ENCODE peak calls at places on chromosomes 1 and 21, in nine cellular contexts. P is brain microvascular endothelial cell, B is uterus, Y is fibroblast of lung, N is endothelial cell of umbilical vein, T is endodermal cell, Q is pancreas, D is esophagus muscularis mucosa, E is endothelial cell. U is an unnamed sample.

GRCh38 chr21:25457411-25457810 is 149.9 kb downstream of the MRPL39 start:
- DNase-seq in P (peak; percentile 39), B (no peak), Y (peak; percentile 81), N (peak; percentile 81), T (no peak), Q (no peak), D (no peak), E (no peak), U (no peak)

GRCh38 chr1:19309123-19309813 is 2.7 kb downstream of the AKR7A2 start:
- DNase-seq in P (peak; percentile 79), B (no peak), Y (peak; percentile 68), N (no peak), T (no peak), Q (no peak), D (no peak), E (no peak), U (no peak)

GRCh38 chr1:198919667-198920398 is 281.0 kb downstream of the PTPRC start:
- DNase-seq in P (no peak), B (no peak), Y (peak; percentile 54), N (no peak), T (no peak), Q (no peak), D (no peak), E (no peak), U (no peak)

GRCh38 chr1:29047142-29047541 is 76.6 kb downstream of the TMEM200B start:
- DNase-seq in P (no peak), B (peak; percentile 71), Y (no peak), N (no peak), T (no peak), Q (no peak), D (no peak), E (no peak), U (no peak)

GRCh38 chr1:118985611-118986290 is 2.4 kb downstream of the TBX15 start:
- DNase-seq in P (no peak), B (no peak), Y (no peak), N (no peak), T (no peak), Q (no peak), D (no peak), E (no peak), U (no peak)

GRCh38 chr1:38803647-38804046 is 55.9 kb downstream of the RRAGC start:
- DNase-seq in P (no peak), B (no peak), Y (peak; percentile 11), N (peak; percentile 9), T (no peak), Q (no peak), D (no peak), E (no peak), U (no peak)

GRCh38 chr1:244603498-244603897 is 49.4 kb upstream of the DESI2 start:
- DNase-seq in P (peak; percentile 12), B (no peak), Y (peak; percentile 16), N (peak; percentile 36), T (no peak), Q (no peak), D (no peak), E (no peak), U (no peak)

GRCh38 chr1:49251385-49251784 is 474.7 kb upstream of the BEND5 start:
- DNase-seq in P (no peak), B (no peak), Y (no peak), N (no peak), T (peak; percentile 59), Q (no peak), D (no peak), E (no peak), U (no peak)

GRCh38 chr1:38579056-38579455 is 280.5 kb downstream of the RRAGC start:
- DNase-seq in P (no peak), B (no peak), Y (no peak), N (no peak), T (peak; percentile 11), Q (no peak), D (no peak), E (no peak), U (no peak)

GRCh38 chr1:57468661-57469523 is 45.0 kb upstream of the DAB1 start:
- DNase-seq in P (peak; percentile 6), B (no peak), Y (peak; percentile 90), N (no peak), T (peak; percentile 52), Q (no peak), D (no peak), E (no peak), U (no peak)

GRCh38 chr1:213776974-213777373 is 210.8 kb upstream of the PROX1 start:
- DNase-seq in P (no peak), B (no peak), Y (no peak), N (no peak), T (no peak), Q (no peak), D (no peak), E (no peak), U (no peak)

GRCh38 chr1:43991476-43992231 is at the start of gene CCDC24:
- DNase-seq in P (peak; percentile 54), B (peak; percentile 83), Y (peak; percentile 74), N (peak; percentile 59), T (peak; percentile 93), Q (peak; percentile 91), D (peak; percentile 97), E (peak; percentile 58), U (peak; percentile 92)

GRCh38 chr1:51733793-51734522 is 117.1 kb downstream of the OSBPL9 start:
- DNase-seq in P (no peak), B (no peak), Y (peak; percentile 22), N (no peak), T (no peak), Q (no peak), D (no peak), E (no peak), U (no peak)

GRCh38 chr1:215595231-215595630 is 28.1 kb downstream of the KCTD3 start:
- DNase-seq in P (no peak), B (no peak), Y (no peak), N (no peak), T (no peak), Q (no peak), D (no peak), E (no peak), U (no peak)

GRCh38 chr1:66436378-66437135 is 97.4 kb upstream of the SGIP1 start:
- DNase-seq in P (peak; percentile 61), B (no peak), Y (peak; percentile 86), N (peak; percentile 46), T (peak; percentile 54), Q (no peak), D (peak; percentile 90), E (no peak), U (no peak)

GRCh38 chr1:153049211-153049610 is 8.1 kb downstream of the SPRR2A start:
- DNase-seq in P (no peak), B (no peak), Y (no peak), N (no peak), T (no peak), Q (no peak), D (no peak), E (no peak), U (no peak)

GRCh38 chr1:153617677-153618076 is 1.6 kb upstream of the S100A14 start:
- DNase-seq in P (no peak), B (peak; percentile 71), Y (no peak), N (peak; percentile 57), T (peak; percentile 88), Q (peak; percentile 74), D (no peak), E (peak; percentile 69), U (peak; percentile 88)

GRCh38 chr1:46367072-46367471 is 26.5 kb downstream of the NSUN4 start:
- DNase-seq in P (no peak), B (no peak), Y (no peak), N (no peak), T (no peak), Q (no peak), D (no peak), E (no peak), U (no peak)
- TF ChIP-seq CTCF in P (no peak), B (no peak), Y (no peak), N (no peak), T (peak; percentile 44), Q (no peak), D (no peak), E (no peak), U (no peak)

DNA sequence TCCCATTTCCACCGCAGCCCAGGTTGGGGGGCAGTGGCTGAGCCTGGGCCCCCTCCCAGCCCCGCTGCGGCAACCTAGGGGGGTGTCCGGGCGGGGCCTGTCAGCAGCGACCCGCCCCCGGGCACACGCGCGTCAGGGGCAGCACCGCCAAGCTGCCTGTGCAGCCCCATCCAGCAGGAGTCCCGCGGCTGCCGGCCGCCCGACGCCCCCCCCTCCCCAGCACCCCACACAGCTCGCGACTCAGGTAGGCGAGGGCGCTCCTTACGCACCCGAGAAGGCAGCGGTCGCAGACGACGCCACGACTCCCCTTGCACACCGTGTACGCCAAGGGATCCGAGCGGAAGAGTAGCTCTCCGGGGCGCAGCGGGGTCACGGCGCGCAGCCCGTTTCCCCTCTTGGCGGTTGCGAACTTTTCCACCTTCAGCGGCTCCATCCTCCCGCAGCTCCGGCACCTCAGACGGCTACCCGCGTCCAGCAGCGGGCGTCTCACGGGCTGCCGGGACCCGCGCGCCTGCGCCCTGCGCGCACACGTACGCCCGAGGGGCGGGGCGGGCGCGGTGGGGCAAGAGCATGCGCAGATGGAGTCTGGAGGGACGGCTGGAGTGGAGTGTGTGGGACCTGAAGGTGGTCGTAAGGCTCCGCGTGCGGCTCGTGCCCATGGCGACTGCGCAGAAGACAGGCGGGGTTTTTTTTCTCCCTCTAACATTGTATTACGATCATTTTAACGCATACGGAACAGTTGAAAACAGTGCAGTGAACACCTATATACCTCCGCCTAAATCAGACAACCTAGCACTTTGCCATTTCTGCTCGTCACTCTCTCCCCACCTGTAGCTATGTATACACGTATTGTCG is at the start of gene SMYD3:
- DNase-seq in P (peak; percentile 41), B (peak; percentile 50), Y (peak; percentile 66), N (peak; percentile 90), T (peak; percentile 95), Q (peak; percentile 81), D (peak; percentile 90), E (peak; percentile 73), U (peak; percentile 92)
- TF ChIP-seq CTCF in P (peak; percentile 20), B (no peak), Y (no peak), N (peak; percentile 9), T (no peak), Q (no peak), D (no peak), E (no peak), U (peak; percentile 27)

DNA sequence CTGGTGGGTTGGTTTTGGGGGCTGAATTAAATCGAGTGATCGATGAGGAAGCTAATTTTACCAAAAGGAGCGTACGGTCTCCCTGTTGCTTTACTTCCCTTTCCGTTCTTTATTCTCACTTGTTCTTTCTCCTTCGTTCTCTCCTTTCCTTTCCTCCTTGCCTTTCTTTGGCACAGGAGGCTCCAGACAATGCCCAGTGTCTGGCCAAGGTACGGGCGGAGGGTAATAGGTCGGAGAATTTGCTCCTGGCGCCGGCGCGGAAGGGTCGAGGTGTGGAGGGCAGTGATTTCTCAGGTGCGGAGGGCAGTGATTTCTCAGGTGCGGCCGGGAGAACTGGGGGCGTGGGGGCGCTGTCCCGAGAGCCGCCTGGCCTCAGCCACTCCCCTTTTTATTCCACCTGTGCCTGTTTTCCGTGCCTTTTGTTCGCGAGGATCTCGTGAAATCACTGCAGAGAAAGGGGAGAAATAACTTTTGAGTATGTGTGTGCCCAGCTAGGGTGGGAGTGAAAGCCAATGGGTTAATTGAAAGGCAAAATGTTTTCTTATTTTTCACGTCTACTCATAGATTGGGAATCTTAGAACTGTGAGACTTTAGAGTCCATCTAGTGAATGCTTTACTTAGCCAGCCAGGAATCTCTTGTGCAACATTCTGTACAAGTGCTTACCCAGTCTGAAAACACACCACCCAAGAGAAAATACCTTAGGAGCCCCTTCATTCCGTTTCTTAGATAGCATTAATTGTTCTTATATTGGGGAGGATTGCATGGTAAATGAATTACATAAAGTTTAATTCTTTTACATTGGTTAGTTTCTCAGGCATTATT is 1.3 kb downstream of the FNBP1L start:
- DNase-seq in P (no peak), B (no peak), Y (peak; percentile 65), N (peak; percentile 41), T (peak; percentile 88), Q (peak; percentile 49), D (no peak), E (peak; percentile 28), U (no peak)
- TF ChIP-seq CTCF in P (peak; percentile 10), B (no peak), Y (no peak), N (peak; percentile 21), T (peak; percentile 55), Q (no peak), D (no peak), E (no peak), U (peak; percentile 18)

GRCh38 chr1:224866940-224867339 is 62.5 kb upstream of the DNAH14 start:
- DNase-seq in P (no peak), B (no peak), Y (no peak), N (no peak), T (no peak), Q (no peak), D (no peak), E (no peak), U (no peak)
- TF ChIP-seq CTCF in P (no peak), B (no peak), Y (no peak), N (no peak), T (no peak), Q (no peak), D (no peak), E (no peak), U (no peak)